ENCODE peak calls at places on chromosomes 11 and 22, in seven cellular contexts. One of them, this sample, is unnamed.

GRCh38 chr11:12813371-12814225 is 139.4 kb downstream of the TEAD1 start:
- DNase-seq in IMR-90: peak
- DNase-seq in H9: no peak
- DNase-seq in mesendoderm: no peak
- DNase-seq in mesenchymal stem cell: peak
- DNase-seq in trophoblast cell: no peak
- DNase-seq in neuronal stem cell: no peak
- DNase-seq in this sample: no peak

GRCh38 chr11:114438303-114438702 is 964 bp upstream of the REXO2 start:
- DNase-seq in IMR-90: peak
- DNase-seq in H9: peak
- DNase-seq in mesendoderm: peak
- DNase-seq in mesenchymal stem cell: peak
- DNase-seq in trophoblast cell: peak
- DNase-seq in neuronal stem cell: no peak
- DNase-seq in this sample: no peak

GRCh38 chr11:110160016-110160415 is 66.8 kb downstream of the ZC3H12C start:
- DNase-seq in IMR-90: peak
- DNase-seq in H9: no peak
- DNase-seq in mesendoderm: no peak
- DNase-seq in mesenchymal stem cell: peak
- DNase-seq in trophoblast cell: peak
- DNase-seq in neuronal stem cell: no peak
- DNase-seq in this sample: no peak

GRCh38 chr22:26763633-26764295 is 106.4 kb downstream of the MIAT start:
- DNase-seq in IMR-90: peak
- DNase-seq in H9: no peak
- DNase-seq in mesendoderm: no peak
- DNase-seq in mesenchymal stem cell: peak
- DNase-seq in trophoblast cell: no peak
- DNase-seq in neuronal stem cell: no peak
- DNase-seq in this sample: no peak

GRCh38 chr11:19349340-19350025 is 108.7 kb upstream of the E2F8 start:
- DNase-seq in IMR-90: no peak
- DNase-seq in H9: no peak
- DNase-seq in mesendoderm: no peak
- DNase-seq in mesenchymal stem cell: no peak
- DNase-seq in trophoblast cell: no peak
- DNase-seq in neuronal stem cell: no peak
- DNase-seq in this sample: no peak

GRCh38 chr11:66850588-66851250 is 6.1 kb upstream of the LRFN4 start:
- DNase-seq in IMR-90: no peak
- DNase-seq in H9: no peak
- DNase-seq in mesendoderm: no peak
- DNase-seq in mesenchymal stem cell: no peak
- DNase-seq in trophoblast cell: no peak
- DNase-seq in neuronal stem cell: no peak
- DNase-seq in this sample: no peak

GRCh38 chr11:635945-636510 is 1.0 kb upstream of the DRD4 start:
- DNase-seq in IMR-90: no peak
- DNase-seq in H9: no peak
- DNase-seq in mesendoderm: no peak
- DNase-seq in mesenchymal stem cell: no peak
- DNase-seq in trophoblast cell: no peak
- DNase-seq in neuronal stem cell: no peak
- DNase-seq in this sample: no peak

GRCh38 chr11:129766858-129767604 is 48.6 kb upstream of the TMEM45B start:
- DNase-seq in IMR-90: peak
- DNase-seq in H9: peak
- DNase-seq in mesendoderm: peak
- DNase-seq in mesenchymal stem cell: peak
- DNase-seq in trophoblast cell: peak
- DNase-seq in neuronal stem cell: peak
- DNase-seq in this sample: peak

GRCh38 chr11:44825058-44825795 is 98.5 kb downstream of the TSPAN18 start:
- DNase-seq in IMR-90: no peak
- DNase-seq in H9: no peak
- DNase-seq in mesendoderm: peak
- DNase-seq in mesenchymal stem cell: no peak
- DNase-seq in trophoblast cell: no peak
- DNase-seq in neuronal stem cell: no peak
- DNase-seq in this sample: no peak

GRCh38 chr22:46198274-46198673 is 47.9 kb downstream of the PPARA start:
- DNase-seq in IMR-90: no peak
- DNase-seq in H9: no peak
- DNase-seq in mesendoderm: no peak
- DNase-seq in mesenchymal stem cell: no peak
- DNase-seq in trophoblast cell: no peak
- DNase-seq in neuronal stem cell: no peak
- DNase-seq in this sample: no peak

GRCh38 chr22:44380716-44381500 is 68.2 kb upstream of the SHISAL1 start:
- DNase-seq in IMR-90: no peak
- DNase-seq in H9: no peak
- DNase-seq in mesendoderm: no peak
- DNase-seq in mesenchymal stem cell: no peak
- DNase-seq in trophoblast cell: no peak
- DNase-seq in neuronal stem cell: no peak
- DNase-seq in this sample: no peak

GRCh38 chr11:36777302-36777701 is 179.3 kb upstream of the RAG2 start:
- DNase-seq in IMR-90: no peak
- DNase-seq in H9: no peak
- DNase-seq in mesendoderm: no peak
- DNase-seq in mesenchymal stem cell: no peak
- DNase-seq in trophoblast cell: no peak
- DNase-seq in neuronal stem cell: no peak
- DNase-seq in this sample: no peak

GRCh38 chr11:36774603-36775002 is 176.6 kb upstream of the RAG2 start:
- DNase-seq in IMR-90: peak
- DNase-seq in H9: no peak
- DNase-seq in mesendoderm: no peak
- DNase-seq in mesenchymal stem cell: peak
- DNase-seq in trophoblast cell: peak
- DNase-seq in neuronal stem cell: no peak
- DNase-seq in this sample: no peak

DNA sequence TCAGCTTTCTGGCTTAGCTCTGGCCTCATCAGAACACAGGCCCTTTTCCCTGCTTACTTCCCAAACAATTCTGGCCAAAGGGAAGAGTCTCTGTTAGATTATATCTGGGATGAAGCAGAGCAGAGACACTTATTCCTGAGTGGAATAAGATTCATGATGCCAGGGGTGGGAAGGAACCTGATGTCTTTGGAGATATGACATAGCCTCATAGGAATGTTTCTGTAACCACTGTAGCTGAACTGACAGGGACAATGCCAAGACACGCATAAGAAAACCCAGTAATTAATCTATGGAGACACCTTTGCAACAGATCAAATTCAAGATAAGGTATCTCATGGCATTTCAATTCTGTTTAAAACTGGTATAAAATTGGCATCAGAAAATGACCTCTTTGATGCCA is 177.1 kb upstream of the RAG2 start:
- DNase-seq in IMR-90: no peak
- DNase-seq in H9: no peak
- DNase-seq in mesendoderm: peak
- DNase-seq in mesenchymal stem cell: peak
- DNase-seq in trophoblast cell: peak
- DNase-seq in neuronal stem cell: no peak
- DNase-seq in this sample: no peak
- H2AK5ac ChIP-seq in IMR-90: no peak
- H2AK5ac ChIP-seq in H9: no peak
- H2AK5ac ChIP-seq in mesendoderm: no peak
- H2AK5ac ChIP-seq in mesenchymal stem cell: no peak
- H2AK5ac ChIP-seq in trophoblast cell: no peak
- H2AK5ac ChIP-seq in neuronal stem cell: no peak
- H2AK5ac ChIP-seq in this sample: no peak

GRCh38 chr22:35568751-35569725 is 28.4 kb downstream of the RASD2 start:
- DNase-seq in IMR-90: peak
- DNase-seq in H9: no peak
- DNase-seq in mesendoderm: no peak
- DNase-seq in mesenchymal stem cell: no peak
- DNase-seq in trophoblast cell: peak
- DNase-seq in neuronal stem cell: no peak
- DNase-seq in this sample: no peak

GRCh38 chr22:35567794-35568193 is 27.2 kb downstream of the RASD2 start:
- DNase-seq in IMR-90: no peak
- DNase-seq in H9: no peak
- DNase-seq in mesendoderm: no peak
- DNase-seq in mesenchymal stem cell: no peak
- DNase-seq in trophoblast cell: peak
- DNase-seq in neuronal stem cell: no peak
- DNase-seq in this sample: no peak

GRCh38 chr22:35570686-35571194 is 30.1 kb downstream of the RASD2 start:
- DNase-seq in IMR-90: no peak
- DNase-seq in H9: no peak
- DNase-seq in mesendoderm: no peak
- DNase-seq in mesenchymal stem cell: no peak
- DNase-seq in trophoblast cell: no peak
- DNase-seq in neuronal stem cell: no peak
- DNase-seq in this sample: no peak

GRCh38 chr22:35567214-35567792 is 26.7 kb downstream of the RASD2 start:
- DNase-seq in IMR-90: no peak
- DNase-seq in H9: no peak
- DNase-seq in mesendoderm: no peak
- DNase-seq in mesenchymal stem cell: no peak
- DNase-seq in trophoblast cell: no peak
- DNase-seq in neuronal stem cell: no peak
- DNase-seq in this sample: no peak

GRCh38 chr22:35569916-35570315 is 29.3 kb downstream of the RASD2 start:
- DNase-seq in IMR-90: no peak
- DNase-seq in H9: no peak
- DNase-seq in mesendoderm: no peak
- DNase-seq in mesenchymal stem cell: no peak
- DNase-seq in trophoblast cell: no peak
- DNase-seq in neuronal stem cell: no peak
- DNase-seq in this sample: no peak
- H3K9ac ChIP-seq in IMR-90: no peak
- H3K9ac ChIP-seq in H9: no peak
- H3K9ac ChIP-seq in mesendoderm: no peak
- H3K9ac ChIP-seq in mesenchymal stem cell: no peak
- H3K9ac ChIP-seq in trophoblast cell: no peak
- H3K9ac ChIP-seq in neuronal stem cell: no peak
- H3K9ac ChIP-seq in this sample: no peak

GRCh38 chr22:25206998-25207397 is 7.3 kb downstream of the CRYBB3 start:
- DNase-seq in IMR-90: no peak
- DNase-seq in H9: no peak
- DNase-seq in mesendoderm: no peak
- DNase-seq in mesenchymal stem cell: no peak
- DNase-seq in trophoblast cell: no peak
- DNase-seq in neuronal stem cell: no peak
- DNase-seq in this sample: no peak

GRCh38 chr22:25208328-25208727 is 8.7 kb downstream of the CRYBB3 start:
- DNase-seq in IMR-90: no peak
- DNase-seq in H9: no peak
- DNase-seq in mesendoderm: no peak
- DNase-seq in mesenchymal stem cell: no peak
- DNase-seq in trophoblast cell: no peak
- DNase-seq in neuronal stem cell: no peak
- DNase-seq in this sample: no peak

GRCh38 chr22:25203082-25203481 is 3.4 kb downstream of the CRYBB3 start:
- DNase-seq in IMR-90: no peak
- DNase-seq in H9: no peak
- DNase-seq in mesendoderm: no peak
- DNase-seq in mesenchymal stem cell: no peak
- DNase-seq in trophoblast cell: no peak
- DNase-seq in neuronal stem cell: no peak
- DNase-seq in this sample: no peak

GRCh38 chr22:25207553-25208157 is 8.0 kb downstream of the CRYBB3 start:
- DNase-seq in IMR-90: no peak
- DNase-seq in H9: no peak
- DNase-seq in mesendoderm: no peak
- DNase-seq in mesenchymal stem cell: no peak
- DNase-seq in trophoblast cell: no peak
- DNase-seq in neuronal stem cell: no peak
- DNase-seq in this sample: no peak

GRCh38 chr22:25205847-25206246 is 6.2 kb downstream of the CRYBB3 start:
- DNase-seq in IMR-90: no peak
- DNase-seq in H9: no peak
- DNase-seq in mesendoderm: no peak
- DNase-seq in mesenchymal stem cell: no peak
- DNase-seq in trophoblast cell: no peak
- DNase-seq in neuronal stem cell: no peak
- DNase-seq in this sample: no peak
- H2AK5ac ChIP-seq in IMR-90: no peak
- H2AK5ac ChIP-seq in H9: no peak
- H2AK5ac ChIP-seq in mesendoderm: no peak
- H2AK5ac ChIP-seq in mesenchymal stem cell: no peak
- H2AK5ac ChIP-seq in trophoblast cell: no peak
- H2AK5ac ChIP-seq in neuronal stem cell: no peak
- H2AK5ac ChIP-seq in this sample: no peak

GRCh38 chr22:30604723-30605122 is 2.3 kb upstream of the TCN2 start:
- DNase-seq in IMR-90: no peak
- DNase-seq in H9: no peak
- DNase-seq in mesendoderm: no peak
- DNase-seq in mesenchymal stem cell: no peak
- DNase-seq in trophoblast cell: no peak
- DNase-seq in neuronal stem cell: no peak
- DNase-seq in this sample: no peak

GRCh38 chr22:30607939-30608338 is 965 bp downstream of the TCN2 start:
- DNase-seq in IMR-90: no peak
- DNase-seq in H9: no peak
- DNase-seq in mesendoderm: no peak
- DNase-seq in mesenchymal stem cell: no peak
- DNase-seq in trophoblast cell: no peak
- DNase-seq in neuronal stem cell: no peak
- DNase-seq in this sample: no peak

GRCh38 chr22:30606455-30607299 is at the start of gene TCN2:
- DNase-seq in IMR-90: peak
- DNase-seq in H9: peak
- DNase-seq in mesendoderm: peak
- DNase-seq in mesenchymal stem cell: peak
- DNase-seq in trophoblast cell: peak
- DNase-seq in neuronal stem cell: peak
- DNase-seq in this sample: peak

GRCh38 chr22:30607300-30607930 is 441 bp downstream of the TCN2 start:
- DNase-seq in IMR-90: no peak
- DNase-seq in H9: no peak
- DNase-seq in mesendoderm: no peak
- DNase-seq in mesenchymal stem cell: no peak
- DNase-seq in trophoblast cell: no peak
- DNase-seq in neuronal stem cell: no peak
- DNase-seq in this sample: no peak

DNA sequence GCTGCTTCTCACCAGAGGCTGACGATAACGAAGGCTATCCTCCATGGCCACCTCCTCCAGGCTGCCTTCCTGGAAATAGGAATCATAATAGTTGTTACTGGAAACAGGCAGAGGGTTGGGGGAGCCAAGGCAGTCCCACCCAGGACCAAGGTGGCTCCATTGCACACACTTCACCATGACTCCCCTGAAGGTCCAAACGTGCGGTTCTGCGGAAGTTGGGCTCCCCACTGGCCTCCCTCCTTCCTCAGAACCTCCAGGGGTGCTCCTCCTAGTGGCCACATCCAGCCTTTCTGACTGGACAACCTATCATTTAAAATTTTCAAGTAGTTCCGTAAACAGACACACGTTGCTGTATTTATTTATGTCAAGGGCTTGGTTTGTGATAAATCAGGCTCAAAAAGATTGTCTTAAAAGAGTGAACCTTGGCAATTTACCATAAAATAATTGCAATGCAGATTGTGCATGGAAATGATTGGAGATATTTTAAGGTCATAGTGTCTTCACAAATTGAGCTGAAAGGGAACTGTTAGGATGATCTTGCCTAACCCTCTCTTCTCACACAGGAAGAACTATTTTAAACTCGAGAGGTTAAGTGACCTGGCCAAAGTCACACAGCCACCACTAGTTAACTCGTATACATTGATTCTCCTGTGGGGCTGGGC is 1.4 kb upstream of the TCN2 start:
- DNase-seq in IMR-90: peak
- DNase-seq in H9: peak
- DNase-seq in mesendoderm: peak
- DNase-seq in mesenchymal stem cell: peak
- DNase-seq in trophoblast cell: peak
- DNase-seq in neuronal stem cell: no peak
- DNase-seq in this sample: peak
- H3K9ac ChIP-seq in IMR-90: no peak
- H3K9ac ChIP-seq in H9: no peak
- H3K9ac ChIP-seq in mesendoderm: peak
- H3K9ac ChIP-seq in mesenchymal stem cell: peak
- H3K9ac ChIP-seq in trophoblast cell: no peak
- H3K9ac ChIP-seq in neuronal stem cell: no peak
- H3K9ac ChIP-seq in this sample: no peak

This sample was measured in H1.